ENCODE peak calls at places on chromosomes 5 and 9, in six cellular contexts. L, T, Y, O, F and M are unnamed samples. For H3K4me1, the result is how much of the 10 kb centered on the place peaks cover.

GRCh38 chr9:112489039-112489546 is 2.5 kb downstream of the KIAA1958 start:
- DNase-seq in L (no peak), T (no peak), Y (no peak), O (no peak), F (no peak), M (no peak)

GRCh38 chr9:137075275-137075775 is 2.0 kb upstream of the UAP1L1 start:
- DNase-seq in L (no peak), T (no peak), Y (no peak), O (no peak), F (no peak), M (no peak)

GRCh38 chr5:64344501-64344900 is 161.3 kb upstream of the RGS7BP start:
- DNase-seq in L (no peak), T (no peak), Y (no peak), O (no peak), F (no peak), M (no peak)

GRCh38 chr9:19049872-19050636 is 827 bp downstream of the RRAGA start:
- DNase-seq in L (no peak), T (no peak), Y (no peak), O (peak), F (no peak), M (no peak)

GRCh38 chr5:82307431-82307830 is 29.3 kb upstream of the RPS23 start:
- DNase-seq in L (no peak), T (no peak), Y (no peak), O (no peak), F (no peak), M (peak)

GRCh38 chr5:30401479-30402058 is 791.9 kb upstream of the CDH6 start:
- DNase-seq in L (no peak), T (no peak), Y (no peak), O (no peak), F (no peak), M (peak)

GRCh38 chr5:26622947-26623346 is 415.4 kb downstream of the CDH9 start:
- DNase-seq in L (no peak), T (no peak), Y (no peak), O (no peak), F (no peak), M (no peak)

GRCh38 chr5:142684508-142685031 is 1.3 kb downstream of the FGF1 start:
- DNase-seq in L (no peak), T (no peak), Y (no peak), O (no peak), F (no peak), M (no peak)

GRCh38 chr5:112687306-112687705 is 50.4 kb upstream of the APC start:
- DNase-seq in L (no peak), T (no peak), Y (no peak), O (no peak), F (no peak), M (no peak)

GRCh38 chr9:75601280-75601679 is 289.2 kb upstream of the PCSK5 start:
- DNase-seq in L (no peak), T (no peak), Y (no peak), O (no peak), F (no peak), M (no peak)

GRCh38 chr9:136095495-136096058 is 488 bp upstream of the NACC2 start:
- DNase-seq in L (no peak), T (no peak), Y (peak), O (no peak), F (no peak), M (no peak)

GRCh38 chr9:130857864-130858730 is 23.0 kb downstream of the ABL1 start:
- DNase-seq in L (peak), T (no peak), Y (no peak), O (no peak), F (no peak), M (peak)

GRCh38 chr9:6413365-6414263 is 615 bp downstream of the UHRF2 start:
- DNase-seq in L (peak), T (no peak), Y (peak), O (peak), F (no peak), M (peak)

GRCh38 chr9:114803459-114803858 is 2.4 kb downstream of the TNFSF15 start:
- DNase-seq in L (no peak), T (no peak), Y (no peak), O (no peak), F (no peak), M (peak)

GRCh38 chr5:147453901-147454814 is 55.7 kb downstream of the DPYSL3 start:
- DNase-seq in L (peak), T (peak), Y (peak), O (peak), F (peak), M (peak)

GRCh38 chr9:78044886-78045285 is 13.3 kb upstream of the GNAQ start:
- DNase-seq in L (no peak), T (no peak), Y (no peak), O (no peak), F (no peak), M (no peak)

GRCh38 chr5:157049605-157050004 is 9.3 kb downstream of the HAVCR1 start:
- DNase-seq in L (no peak), T (no peak), Y (no peak), O (no peak), F (peak), M (no peak)

GRCh38 chr5:54401515-54401914 is 54.0 kb upstream of the HSPB3 start:
- DNase-seq in L (no peak), T (no peak), Y (no peak), O (no peak), F (no peak), M (no peak)

GRCh38 chr5:170327168-170327567 is 29.6 kb upstream of the LCP2 start:
- DNase-seq in L (no peak), T (no peak), Y (no peak), O (no peak), F (no peak), M (no peak)

GRCh38 chr5:75113354-75113753 is 61.0 kb upstream of the GCNT4 start:
- DNase-seq in L (no peak), T (no peak), Y (no peak), O (no peak), F (no peak), M (no peak)

GRCh38 chr9:132027752-132028666 is 51.7 kb downstream of the MED27 start:
- DNase-seq in L (no peak), T (no peak), Y (no peak), O (no peak), F (no peak), M (peak)

GRCh38 chr5:69265931-69266330 is 31.2 kb downstream of the CDK7 start:
- DNase-seq in L (no peak), T (no peak), Y (no peak), O (no peak), F (peak), M (no peak)

GRCh38 chr5:178111925-178112324 is 1.4 kb upstream of the N4BP3 start:
- DNase-seq in L (no peak), T (no peak), Y (no peak), O (no peak), F (no peak), M (no peak)

GRCh38 chr9:126985870-126986498 is 71.4 kb downstream of the RALGPS1 start:
- DNase-seq in L (no peak), T (peak), Y (no peak), O (peak), F (peak), M (peak)
- H3K27ac ChIP-seq in L (no peak), T (peak), Y (no peak), O (peak), F (peak), M (no peak)

DNA sequence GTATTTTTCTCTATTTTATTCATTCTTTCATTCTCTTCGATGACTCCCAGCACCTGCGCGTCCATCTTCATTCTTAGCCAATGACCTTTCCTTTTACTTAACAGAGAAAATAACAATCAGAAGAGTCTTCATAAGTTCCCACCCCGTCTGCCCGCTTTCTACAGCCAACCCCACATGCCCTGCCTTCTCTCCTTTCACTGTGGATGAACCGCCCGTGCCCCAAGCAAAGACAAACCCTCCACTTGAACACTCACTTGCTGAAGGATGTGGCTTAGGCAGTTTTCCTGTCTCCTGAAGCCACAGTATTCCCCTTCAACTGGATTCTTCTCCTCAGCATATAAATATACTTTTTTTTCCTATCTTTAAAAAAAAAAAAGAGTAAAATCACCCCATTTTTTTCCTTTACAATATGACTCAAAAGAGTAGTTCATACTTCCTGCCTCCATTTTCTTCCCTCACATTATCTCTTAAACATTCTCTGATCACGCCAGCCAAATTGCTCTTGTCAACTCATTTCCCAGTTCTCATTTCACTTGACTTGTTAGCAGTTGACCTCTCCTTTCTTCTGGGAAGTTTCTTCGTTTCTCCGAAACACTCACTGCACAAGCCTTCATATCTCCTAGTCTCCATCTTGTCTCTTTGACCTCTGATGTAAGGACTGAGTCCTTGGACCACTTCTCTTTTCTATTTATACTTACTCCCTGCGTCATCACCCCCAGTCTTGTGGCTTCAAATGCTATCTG is 11.1 kb downstream of the NIPSNAP3B start:
- DNase-seq in L (no peak), T (no peak), Y (no peak), O (no peak), F (no peak), M (no peak)
- H3K4me1 ChIP-seq in L (under half), T (under half), Y (under half), O (under half), F (under half), M (under half)

GRCh38 chr9:21686738-21687137 is 115.7 kb upstream of the MTAP start:
- DNase-seq in L (no peak), T (no peak), Y (no peak), O (no peak), F (no peak), M (no peak)

GRCh38 chr9:21683484-21684175 is 118.8 kb upstream of the MTAP start:
- DNase-seq in L (no peak), T (no peak), Y (no peak), O (no peak), F (no peak), M (no peak)

GRCh38 chr9:21685502-21685901 is 116.9 kb upstream of the MTAP start:
- DNase-seq in L (no peak), T (no peak), Y (no peak), O (no peak), F (no peak), M (no peak)

GRCh38 chr9:21684231-21684630 is 118.2 kb upstream of the MTAP start:
- DNase-seq in L (no peak), T (no peak), Y (no peak), O (no peak), F (no peak), M (no peak)

GRCh38 chr9:21684831-21685362 is 117.5 kb upstream of the MTAP start:
- DNase-seq in L (no peak), T (no peak), Y (no peak), O (no peak), F (peak), M (no peak)
- H3K27ac ChIP-seq in L (no peak), T (no peak), Y (no peak), O (no peak), F (peak), M (no peak)

GRCh38 chr5:139295692-139296091 is 2.2 kb downstream of the MATR3 start:
- DNase-seq in L (no peak), T (no peak), Y (no peak), O (no peak), F (no peak), M (no peak)
- H3K4me1 ChIP-seq in L (under half), T (under half), Y (under half), O (half or more), F (half or more), M (under half)

GRCh38 chr9:128940946-128941755 is 6.3 kb downstream of the DOLK start:
- DNase-seq in L (peak), T (no peak), Y (no peak), O (no peak), F (no peak), M (no peak)
- H3K27ac ChIP-seq in L (no peak), T (no peak), Y (no peak), O (no peak), F (no peak), M (no peak)

GRCh38 chr9:93093449-93094293 is 2.3 kb upstream of the CARD19 start:
- DNase-seq in L (peak), T (no peak), Y (peak), O (no peak), F (no peak), M (no peak)

GRCh38 chr9:93096131-93096802 is at the start of gene CARD19:
- DNase-seq in L (peak), T (peak), Y (no peak), O (no peak), F (no peak), M (no peak)

GRCh38 chr9:93094294-93095204 is 1.5 kb upstream of the CARD19 start:
- DNase-seq in L (peak), T (no peak), Y (peak), O (peak), F (no peak), M (peak)

GRCh38 chr9:93096811-93097382 is 880 bp downstream of the CARD19 start:
- DNase-seq in L (no peak), T (no peak), Y (no peak), O (no peak), F (no peak), M (no peak)

GRCh38 chr9:93095205-93096130 is 549 bp upstream of the CARD19 start:
- DNase-seq in L (peak), T (peak), Y (peak), O (peak), F (peak), M (peak)
- H3K4me1 ChIP-seq in L (under half), T (half or more), Y (under half), O (half or more), F (half or more), M (under half)

GRCh38 chr5:151075698-151076331 is 5.0 kb downstream of the TNIP1 start:
- DNase-seq in L (peak), T (no peak), Y (no peak), O (no peak), F (no peak), M (no peak)
- H3K27ac ChIP-seq in L (no peak), T (peak), Y (peak), O (peak), F (peak), M (no peak)

GRCh38 chr5:173926359-173926758 is 38.2 kb downstream of the CPEB4 start:
- DNase-seq in L (no peak), T (no peak), Y (no peak), O (no peak), F (no peak), M (no peak)
- H3K4me1 ChIP-seq in L (under half), T (under half), Y (under half), O (under half), F (under half), M (under half)

GRCh38 chr9:115976726-115977125 is 176.9 kb upstream of the PAPPA start:
- DNase-seq in L (no peak), T (no peak), Y (no peak), O (no peak), F (no peak), M (no peak)

GRCh38 chr9:115981011-115981410 is 172.6 kb upstream of the PAPPA start:
- DNase-seq in L (no peak), T (no peak), Y (no peak), O (no peak), F (no peak), M (no peak)

GRCh38 chr9:115983366-115983765 is 170.2 kb upstream of the PAPPA start:
- DNase-seq in L (no peak), T (no peak), Y (no peak), O (no peak), F (no peak), M (no peak)

GRCh38 chr9:115980502-115980901 is 173.1 kb upstream of the PAPPA start:
- DNase-seq in L (no peak), T (no peak), Y (no peak), O (no peak), F (no peak), M (no peak)

GRCh38 chr9:115978739-115979138 is 174.9 kb upstream of the PAPPA start:
- DNase-seq in L (no peak), T (no peak), Y (no peak), O (no peak), F (no peak), M (no peak)
- H3K27ac ChIP-seq in L (no peak), T (no peak), Y (no peak), O (no peak), F (no peak), M (no peak)